ENCODE peak calls at places on chromosome 1, in five cellular contexts. C is adrenal gland, Z is GM23338, O is K562, Q is esophagus muscularis mucosa. P is an unnamed sample. For H3K4me1, the result is how much of the 10 kb centered on the place peaks cover.

GRCh38 chr1:172941945-172942344 is 108.8 kb downstream of the TNFSF18 start:
- DNase-seq in O (no peak), Z (no peak), Q (no peak), C (no peak), P (no peak)

GRCh38 chr1:22815421-22816062 is 104.9 kb downstream of the EPHB2 start:
- DNase-seq in Z (no peak), Q (no peak), O (no peak), C (no peak), P (peak)

GRCh38 chr1:174426153-174426552 is 21.6 kb upstream of the GPR52 start:
- DNase-seq in C (no peak), Q (no peak), O (no peak), Z (no peak), P (no peak)

GRCh38 chr1:37765937-37766664 is 1.2 kb upstream of the EPHA10 start:
- DNase-seq in O (peak), C (no peak), Q (no peak), Z (peak), P (no peak)

GRCh38 chr1:22877980-22878379 is 94.7 kb downstream of the LACTBL1 start:
- DNase-seq in O (no peak), Q (no peak), Z (no peak), C (no peak), P (no peak)

GRCh38 chr1:242240061-242240460 is 241.2 kb upstream of the MAP1LC3C start:
- DNase-seq in C (no peak), Z (no peak), Q (no peak), O (no peak), P (no peak)

GRCh38 chr1:8560611-8561544 is 243.0 kb downstream of the SLC45A1 start:
- DNase-seq in Z (peak), C (peak), Q (no peak), O (peak), P (peak)

GRCh38 chr1:46413596-46413985 is 19.5 kb downstream of the FAAH start:
- DNase-seq in Z (peak), O (peak), Q (no peak), C (no peak), P (no peak)

GRCh38 chr1:38221006-38221649 is 174.5 kb upstream of the POU3F1 start:
- DNase-seq in Q (no peak), O (no peak), Z (no peak), C (no peak), P (no peak)

GRCh38 chr1:150976879-150977694 is 2.5 kb upstream of the CERS2 start:
- DNase-seq in Z (peak), C (peak), Q (no peak), O (peak), P (peak)

GRCh38 chr1:71621785-71622184 is 541.0 kb upstream of the ZRANB2 start:
- DNase-seq in O (no peak), Q (no peak), Z (no peak), C (no peak), P (no peak)

GRCh38 chr1:21338568-21339401 is 48.5 kb upstream of the ECE1 start:
- DNase-seq in O (no peak), C (peak), Q (no peak), Z (no peak), P (peak)

GRCh38 chr1:150567341-150567716 is 12.1 kb downstream of the MCL1 start:
- DNase-seq in O (peak), Z (no peak), Q (no peak), C (no peak), P (no peak)

GRCh38 chr1:202004711-202005110 is 5.7 kb upstream of the ELF3 start:
- DNase-seq in C (no peak), Q (no peak), O (no peak), Z (no peak), P (no peak)

GRCh38 chr1:15833842-15834405 is 13.6 kb upstream of the SPEN start:
- DNase-seq in C (peak), Z (no peak), O (no peak), Q (no peak), P (no peak)

GRCh38 chr1:76068953-76069561 is 5.5 kb upstream of the ST6GALNAC3 start:
- DNase-seq in O (no peak), Q (no peak), Z (no peak), C (no peak), P (no peak)

GRCh38 chr1:187691439-187691838 is 862.7 kb downstream of the PLA2G4A start:
- DNase-seq in O (no peak), C (no peak), Q (no peak), Z (no peak), P (no peak)

GRCh38 chr1:93448292-93448982 is 519 bp downstream of the FNBP1L start:
- DNase-seq in Z (peak), C (peak), O (peak), Q (no peak), P (peak)

GRCh38 chr1:29062157-29062942 is 61.4 kb downstream of the TMEM200B start:
- DNase-seq in Q (no peak), O (no peak), C (no peak), Z (no peak), P (no peak)

GRCh38 chr1:159122005-159122621 is 45.5 kb upstream of the AIM2 start:
- DNase-seq in O (no peak), Z (no peak), Q (no peak), C (peak), P (no peak)

GRCh38 chr1:22728751-22729399 is 18.2 kb downstream of the EPHB2 start:
- DNase-seq in Z (peak), O (no peak), C (no peak), Q (no peak), P (no peak)

GRCh38 chr1:145953861-145954260 is 4.0 kb downstream of the LIX1L start:
- DNase-seq in Q (no peak), O (no peak), Z (no peak), C (no peak), P (no peak)

GRCh38 chr1:228241259-228241658 is 33.4 kb downstream of the OBSCN start:
- DNase-seq in C (no peak), Q (peak), O (no peak), Z (no peak), P (no peak)

GRCh38 chr1:63042278-63042677 is 258.3 kb downstream of the ATG4C start:
- DNase-seq in O (no peak), Q (no peak), C (no peak), Z (peak), P (no peak)

GRCh38 chr1:149962039-149962647 is 25.5 kb upstream of the MTMR11 start:
- DNase-seq in C (peak), O (peak), Q (no peak), Z (peak), P (peak)

GRCh38 chr1:32724678-32725594 is 22.4 kb upstream of the SYNC start:
- DNase-seq in O (peak), Q (no peak), C (peak), Z (peak), P (no peak)

GRCh38 chr1:163315773-163316374 is 5.9 kb upstream of the NUF2 start:
- DNase-seq in Q (no peak), O (peak), Z (peak), C (peak), P (peak)

GRCh38 chr1:54810144-54810942 is 9.2 kb upstream of the TTC22 start:
- DNase-seq in O (peak), Q (no peak), C (peak), Z (peak), P (peak)

GRCh38 chr1:54807756-54808155 is 6.6 kb upstream of the TTC22 start:
- DNase-seq in C (no peak), O (no peak), Q (no peak), Z (no peak), P (no peak)

GRCh38 chr1:54809496-54810074 is 8.5 kb upstream of the TTC22 start:
- DNase-seq in Q (no peak), Z (no peak), O (no peak), C (no peak), P (no peak)

GRCh38 chr1:54806931-54807611 is 5.9 kb upstream of the TTC22 start:
- DNase-seq in O (no peak), C (no peak), Q (no peak), Z (no peak), P (no peak)

DNA sequence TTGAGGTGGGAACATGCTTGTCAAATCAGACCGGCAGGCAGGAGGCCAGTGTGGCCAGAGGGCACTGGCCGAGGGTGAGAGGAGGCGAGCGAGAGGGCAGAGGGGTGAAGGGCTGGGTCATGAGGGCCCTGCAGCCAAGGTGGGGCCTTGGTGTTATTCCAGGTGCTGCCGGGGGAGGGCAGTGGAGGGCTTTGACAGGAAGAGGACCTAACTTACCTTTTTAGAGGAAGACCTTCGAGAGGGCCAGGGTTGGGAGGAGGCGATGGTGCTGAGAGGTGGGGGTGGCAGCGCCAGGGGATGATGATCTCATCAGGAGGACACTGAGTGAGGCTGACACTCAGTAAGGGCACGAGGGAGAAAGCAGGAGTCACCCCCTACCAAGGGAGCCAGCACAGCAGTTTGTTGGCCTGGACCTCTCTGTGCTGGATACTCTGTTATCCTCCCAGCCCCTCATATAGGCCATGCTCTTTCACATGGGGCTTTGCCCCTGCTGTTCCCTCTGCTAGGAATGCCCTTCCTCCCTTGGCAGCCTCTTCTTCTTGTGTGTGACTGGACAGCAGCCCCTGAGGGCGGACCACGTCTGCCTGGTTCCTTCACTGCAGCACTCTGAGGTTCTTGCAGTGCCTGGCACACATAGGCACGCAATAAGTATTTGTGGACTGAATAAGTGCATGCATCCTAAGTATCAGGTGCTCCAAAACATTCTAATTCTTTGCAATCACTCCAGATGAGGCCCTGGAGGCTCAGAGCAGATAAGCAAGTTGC is 7.5 kb upstream of the TTC22 start:
- DNase-seq in Q (no peak), Z (no peak), C (no peak), O (peak), P (no peak)
- H3K4me1 ChIP-seq in Q (under half), Z (under half), C (under half), O (under half), P (under half)

DNA sequence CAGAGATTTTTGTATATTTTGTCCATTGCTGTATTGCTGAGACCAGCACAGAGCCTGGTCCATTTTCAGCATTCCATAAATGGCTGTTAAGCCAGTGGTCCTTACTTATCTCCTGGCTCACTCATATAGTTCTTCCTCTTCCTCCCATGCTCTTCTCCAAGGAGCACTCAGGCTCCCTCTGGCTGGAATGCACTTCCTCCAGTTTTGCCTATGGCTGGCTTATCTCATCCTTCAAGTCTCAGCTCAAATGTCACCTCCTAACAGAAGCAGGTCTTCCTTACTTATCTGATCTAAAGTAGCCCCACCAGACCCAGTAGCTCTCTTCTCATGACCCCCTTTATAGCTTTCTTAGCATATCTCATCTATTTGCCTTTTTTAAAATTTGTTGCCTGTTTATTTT is 146.9 kb downstream of the SLC30A10 start:
- DNase-seq in C (no peak), Z (no peak), O (no peak), Q (peak), P (no peak)
- TF ChIP-seq CTCF in C (no peak), Z (no peak), O (no peak), Q (no peak), P (no peak)

DNA sequence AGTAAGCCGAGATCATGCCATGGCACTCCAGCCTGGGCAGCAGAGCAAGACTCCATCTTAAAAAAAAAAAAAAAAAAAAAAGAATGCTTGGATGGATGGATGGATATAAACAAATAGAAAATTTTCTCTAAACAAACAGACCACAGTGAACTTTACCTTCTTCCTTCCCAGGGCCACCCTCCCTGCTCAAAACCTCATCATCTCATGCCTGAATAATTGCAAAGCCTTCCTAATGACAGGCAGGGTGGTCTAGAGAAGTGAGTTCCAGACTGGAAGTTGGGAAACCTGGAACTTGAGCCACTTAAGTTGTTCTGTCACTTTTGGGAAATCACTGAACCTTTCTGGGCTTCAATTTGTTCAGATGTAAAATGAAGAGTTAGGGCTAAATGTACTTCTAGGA is 17.6 kb downstream of the ATP2B4 start:
- DNase-seq in O (no peak), Z (no peak), Q (no peak), C (no peak), P (no peak)
- H3K4me1 ChIP-seq in O (under half), Z (under half), Q (half or more), C (under half), P (under half)

GRCh38 chr1:203475012-203475981 is at the start of gene PRELP:
- DNase-seq in Z (peak), Q (no peak), C (no peak), O (peak), P (peak)
- TF ChIP-seq CTCF in Z (no peak), Q (peak), C (no peak), O (no peak), P (no peak)

GRCh38 chr1:154607084-154607747 is 770 bp downstream of the ADAR start:
- DNase-seq in Q (no peak), O (no peak), Z (no peak), C (no peak), P (peak)
- H3K4me1 ChIP-seq in Q (half or more), O (under half), Z (under half), C (half or more), P (under half)

GRCh38 chr1:9793291-9793690 is 30.5 kb downstream of the CLSTN1 start:
- DNase-seq in C (no peak), Q (no peak), O (peak), Z (no peak), P (no peak)

GRCh38 chr1:9794081-9794480 is 29.7 kb downstream of the CLSTN1 start:
- DNase-seq in Z (no peak), C (no peak), O (no peak), Q (no peak), P (no peak)

GRCh38 chr1:9797049-9797448 is 26.7 kb downstream of the CLSTN1 start:
- DNase-seq in Q (no peak), O (peak), C (no peak), Z (no peak), P (no peak)

GRCh38 chr1:9787702-9788101 is 36.1 kb downstream of the CLSTN1 start:
- DNase-seq in Z (no peak), Q (no peak), O (no peak), C (peak), P (no peak)

DNA sequence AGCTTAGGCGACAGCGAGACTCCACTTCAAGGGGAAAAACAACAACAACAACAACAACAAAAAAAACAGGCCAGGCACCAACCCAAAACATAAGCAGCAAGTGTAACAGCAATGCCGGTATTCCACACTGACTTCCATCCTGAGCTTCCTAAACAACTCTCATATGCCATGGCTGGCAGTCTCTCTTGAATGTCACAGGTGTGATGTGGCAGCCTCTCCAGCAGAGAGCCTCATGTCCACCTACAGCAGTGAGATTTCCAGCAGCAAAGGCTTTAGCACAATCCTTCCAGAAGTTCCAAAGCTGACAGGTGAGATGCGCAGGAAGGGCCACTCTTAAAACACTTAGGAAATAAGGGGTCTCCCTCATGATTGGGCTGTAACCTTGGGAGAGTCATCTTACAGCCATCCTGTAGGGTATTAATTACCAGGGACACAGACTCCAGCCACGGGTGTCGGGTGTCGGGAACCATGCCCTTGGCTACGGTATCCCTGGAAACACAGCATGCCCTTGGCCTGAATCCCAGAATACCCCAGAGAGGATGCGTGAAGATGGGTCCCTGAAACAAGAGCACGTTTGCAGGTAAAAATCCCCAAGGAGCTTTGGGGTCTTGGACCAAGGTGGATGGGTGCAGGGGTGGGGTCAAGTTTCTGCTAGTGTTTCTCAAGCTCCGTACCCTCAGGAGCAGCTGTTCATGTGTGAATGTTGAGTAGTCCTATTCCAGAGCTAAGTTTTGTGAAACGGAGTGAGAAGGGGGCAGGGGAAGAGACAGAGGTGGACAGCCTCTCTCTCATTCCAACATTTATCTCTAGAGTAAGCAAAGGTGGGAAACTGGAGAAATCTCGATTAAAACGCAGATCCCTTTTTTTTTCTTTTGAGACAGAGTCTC is 31.4 kb downstream of the CLSTN1 start:
- DNase-seq in Q (no peak), C (no peak), O (peak), Z (peak), P (no peak)
- TF ChIP-seq CTCF in Q (no peak), C (no peak), O (no peak), Z (no peak), P (no peak)

GRCh38 chr1:51560034-51560433 is 41.0 kb upstream of the EPS15 start:
- DNase-seq in C (no peak), Z (no peak), O (no peak), Q (no peak), P (peak)

GRCh38 chr1:51557168-51557567 is 38.1 kb upstream of the EPS15 start:
- DNase-seq in Q (no peak), O (no peak), C (no peak), Z (no peak), P (no peak)

GRCh38 chr1:51559064-51559500 is 40.0 kb upstream of the EPS15 start:
- DNase-seq in Q (no peak), Z (peak), C (no peak), O (no peak), P (no peak)

GRCh38 chr1:51559501-51559900 is 40.4 kb upstream of the EPS15 start:
- DNase-seq in Q (no peak), Z (peak), O (no peak), C (no peak), P (no peak)

DNA sequence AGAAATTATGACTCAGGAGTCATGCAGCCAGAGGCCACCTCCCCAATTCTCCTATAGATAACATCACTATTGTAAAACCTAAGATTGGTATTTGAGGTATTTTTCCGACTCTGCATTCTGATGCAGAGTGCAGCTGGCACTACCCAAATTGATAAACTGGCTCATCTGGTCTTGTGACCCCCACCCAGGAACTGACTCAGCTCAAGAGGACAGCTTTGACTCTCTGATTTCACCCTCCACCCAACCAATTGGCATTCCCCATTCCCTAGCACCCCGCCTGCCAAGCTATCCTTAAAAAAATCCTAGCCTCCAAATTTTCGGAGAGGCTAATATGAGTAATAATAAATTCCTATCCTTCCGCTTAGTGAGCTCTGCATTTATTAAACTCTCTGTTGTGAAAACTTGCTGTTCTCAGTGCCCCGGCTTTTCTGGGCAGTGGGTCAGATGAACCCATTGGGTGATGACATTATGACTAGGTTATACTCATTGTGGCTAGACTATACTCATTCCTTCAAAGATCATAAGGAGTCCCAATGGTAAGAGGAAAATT is 39.4 kb upstream of the EPS15 start:
- DNase-seq in Z (peak), O (no peak), C (no peak), Q (no peak), P (no peak)
- H3K4me1 ChIP-seq in Z (under half), O (under half), C (under half), Q (under half), P (under half)

GRCh38 chr1:26285366-26286063 is 5.6 kb downstream of the SH3BGRL3 start:
- DNase-seq in C (no peak), Q (no peak), Z (peak), O (peak), P (no peak)
- TF ChIP-seq CTCF in C (no peak), Q (no peak), Z (peak), O (peak), P (no peak)

GRCh38 chr1:171869097-171869496 is 27.8 kb downstream of the DNM3 start:
- DNase-seq in Z (no peak), O (no peak), Q (no peak), C (peak), P (no peak)

GRCh38 chr1:171865106-171865505 is 23.8 kb downstream of the DNM3 start:
- DNase-seq in C (no peak), Q (no peak), Z (no peak), O (no peak), P (no peak)

GRCh38 chr1:171863531-171863930 is 22.2 kb downstream of the DNM3 start:
- DNase-seq in O (no peak), C (no peak), Z (no peak), Q (no peak), P (no peak)

GRCh38 chr1:171868217-171868616 is 26.9 kb downstream of the DNM3 start:
- DNase-seq in Q (no peak), O (no peak), C (peak), Z (no peak), P (no peak)

DNA sequence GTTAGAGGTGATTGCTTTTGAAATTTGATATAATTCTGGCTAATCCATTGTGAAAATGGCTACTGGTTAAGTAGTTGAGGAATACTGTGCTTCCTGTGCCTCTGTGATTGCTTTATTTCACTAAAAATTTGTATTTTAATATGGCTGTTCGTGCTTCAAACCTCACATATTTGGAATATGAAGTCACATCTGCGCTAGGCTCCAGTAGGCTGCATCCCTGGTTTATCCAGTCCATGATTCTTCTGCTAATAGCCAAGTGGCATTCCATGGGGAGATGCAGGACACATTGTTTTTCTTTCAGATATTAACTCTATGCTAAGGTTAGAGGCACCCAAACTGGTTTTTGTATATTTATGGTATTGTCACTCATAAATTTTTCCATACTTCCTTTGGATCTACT is 25.9 kb downstream of the DNM3 start:
- DNase-seq in Q (no peak), O (no peak), Z (no peak), C (no peak), P (no peak)
- H3K4me1 ChIP-seq in Q (under half), O (under half), Z (under half), C (under half), P (under half)

P was measured in testis.